ENCODE peak calls at places on chromosomes 4 and X, in ten cellular contexts. Q is H54, G is HTR-8/SVneo, B is GM12878, A is SHP77 treated with DMSO at 0.1 percent for 48 hours, U is RPMI8226, P is right cardiac atrium, V is SW480, S is cardiac fibroblast, N is HL-60. E is an unnamed sample.

GRCh38 chrX:153446636-153446936 is 730 bp upstream of the TREX2 start:
- DNase-seq in Q (no peak), B (no peak), N (no peak), G (no peak), A (no peak), V (no peak), P (no peak), S (no peak), U (no peak), E (no peak)

GRCh38 chr4:139144911-139145551 is 32.0 kb downstream of the ELF2 start:
- DNase-seq in P (no peak), B (no peak), U (peak), V (no peak), S (peak), N (peak), A (peak), Q (no peak), G (no peak), E (no peak)

GRCh38 chr4:84495448-84496221 is 3.5 kb downstream of the NKX6-1 start:
- DNase-seq in S (no peak), P (no peak), Q (no peak), U (no peak), N (no peak), A (no peak), G (no peak), B (no peak), V (no peak), E (no peak)

GRCh38 chrX:49959602-49960001 is 37.2 kb downstream of the CLCN5 start:
- DNase-seq in G (no peak), P (no peak), Q (no peak), S (no peak), V (no peak), U (no peak), B (no peak), A (no peak), N (no peak), E (no peak)

GRCh38 chr4:14650127-14650526 is 352.2 kb upstream of the CPEB2 start:
- DNase-seq in S (no peak), B (no peak), P (no peak), G (no peak), N (no peak), A (no peak), U (no peak), V (no peak), Q (no peak), E (no peak)

GRCh38 chrX:103329991-103330390 is at the start of gene TCEAL7:
- DNase-seq in B (no peak), A (no peak), Q (no peak), P (no peak), U (no peak), G (peak), V (no peak), N (no peak), S (peak), E (no peak)

GRCh38 chr4:48742412-48742811 is 37.7 kb downstream of the FRYL start:
- DNase-seq in S (no peak), A (no peak), U (no peak), N (no peak), P (no peak), Q (no peak), G (no peak), B (no peak), V (no peak), E (no peak)

GRCh38 chr4:1080961-1081688 is 32.2 kb downstream of the RNF212 start:
- DNase-seq in Q (peak), A (peak), P (no peak), N (no peak), V (no peak), U (no peak), B (no peak), G (no peak), S (peak), E (peak)

GRCh38 chrX:121869876-121870477 is 822.6 kb downstream of the GLUD2 start:
- DNase-seq in S (no peak), G (no peak), V (no peak), A (no peak), P (peak), U (no peak), N (no peak), B (no peak), Q (no peak), E (no peak)

GRCh38 chr4:183961772-183962171 is 56.7 kb downstream of the STOX2 start:
- DNase-seq in V (peak), P (no peak), Q (no peak), A (no peak), U (no peak), G (no peak), B (no peak), S (no peak), N (no peak), E (no peak)

GRCh38 chrX:106249706-106250379 is 81.7 kb downstream of the PWWP3B start:
- DNase-seq in N (no peak), S (peak), U (no peak), P (no peak), V (no peak), Q (no peak), B (no peak), G (no peak), A (no peak), E (no peak)

GRCh38 chrX:41110801-41111625 is 25.8 kb downstream of the USP9X start:
- DNase-seq in Q (no peak), P (no peak), A (no peak), U (no peak), B (no peak), S (peak), G (no peak), V (no peak), N (no peak), E (no peak)

GRCh38 chrX:70336767-70337166 is 46.9 kb downstream of the KIF4A start:
- DNase-seq in N (no peak), U (no peak), P (no peak), B (peak), V (no peak), S (no peak), G (no peak), Q (no peak), A (no peak), E (no peak)

GRCh38 chrX:120672389-120672788 is 42.5 kb upstream of the C1GALT1C1 start:
- DNase-seq in B (no peak), N (no peak), Q (peak), S (peak), P (no peak), A (no peak), U (no peak), G (peak), V (no peak), E (no peak)

GRCh38 chr4:121375262-121375661 is 5.6 kb downstream of the QRFPR start:
- DNase-seq in N (no peak), A (no peak), U (no peak), S (peak), B (no peak), G (no peak), Q (no peak), V (peak), P (no peak), E (no peak)

GRCh38 chr4:132863619-132864018 is 285.5 kb upstream of the PCDH10 start:
- DNase-seq in A (no peak), N (no peak), Q (no peak), G (no peak), B (no peak), S (no peak), V (no peak), U (no peak), P (no peak), E (no peak)

GRCh38 chr4:42673084-42673429 is 16.2 kb upstream of the ATP8A1 start:
- DNase-seq in N (no peak), U (no peak), B (no peak), A (no peak), S (peak), P (peak), V (no peak), Q (no peak), G (no peak), E (no peak)

GRCh38 chr4:81745076-81745475 is 273.4 kb upstream of the RASGEF1B start:
- DNase-seq in A (no peak), G (no peak), Q (no peak), N (peak), U (no peak), S (no peak), B (no peak), P (no peak), V (no peak), E (no peak)

GRCh38 chrX:13473666-13474516 is 95.5 kb upstream of the EGFL6 start:
- DNase-seq in U (no peak), V (no peak), Q (no peak), S (peak), P (no peak), B (peak), G (no peak), N (no peak), A (no peak), E (no peak)

GRCh38 chrX:42021058-42021457 is 97.7 kb upstream of the CASK start:
- DNase-seq in S (no peak), V (no peak), N (no peak), P (no peak), U (no peak), Q (no peak), B (no peak), G (no peak), A (no peak), E (no peak)

GRCh38 chr4:48194986-48195773 is 61.1 kb upstream of the TXK start:
- DNase-seq in S (no peak), P (no peak), G (no peak), Q (no peak), N (peak), A (peak), B (no peak), V (no peak), U (no peak), E (no peak)

GRCh38 chr4:106315476-106315967 is 487 bp downstream of the TBCK start:
- DNase-seq in P (no peak), N (peak), V (peak), Q (peak), G (no peak), A (peak), S (peak), B (no peak), U (peak), E (no peak)

GRCh38 chr4:185847352-185848078 is 35.5 kb upstream of the SORBS2 start:
- DNase-seq in N (no peak), Q (peak), A (no peak), P (peak), U (no peak), B (no peak), G (peak), V (peak), S (peak), E (no peak)

GRCh38 chr4:4428966-4429875 is 42.3 kb downstream of the NSG1 start:
- DNase-seq in P (no peak), S (no peak), U (no peak), A (no peak), B (no peak), Q (no peak), G (no peak), V (no peak), N (no peak), E (no peak)

GRCh38 chr4:111228874-111229273 is 606.0 kb upstream of the PITX2 start:
- DNase-seq in A (no peak), Q (no peak), S (no peak), P (no peak), G (no peak), V (no peak), N (no peak), B (no peak), U (no peak), E (no peak)

GRCh38 chr4:71027611-71028010 is 34.2 kb downstream of the DCK start:
- DNase-seq in G (no peak), A (no peak), Q (no peak), N (no peak), B (no peak), U (no peak), V (no peak), S (no peak), P (no peak), E (no peak)

GRCh38 chr4:1323635-1324442 is 23.2 kb upstream of the UVSSA start:
- DNase-seq in G (peak), Q (peak), A (no peak), N (no peak), U (no peak), B (no peak), P (peak), V (peak), S (peak), E (no peak)

GRCh38 chrX:24241822-24242648 is 71.8 kb downstream of the SUPT20HL2 start:
- DNase-seq in A (no peak), U (peak), S (peak), G (peak), N (peak), V (peak), Q (no peak), P (no peak), B (no peak), E (no peak)

E was measured in suprapubic skin.